ENCODE peak calls at places on chromosomes 11 and 22, in four cellular contexts. G is NCI-H1417, T is SIG-M5, V is amygdala. D is an unnamed sample.

GRCh38 chr11:105589346-105589745 is 20.5 kb upstream of the GRIA4 start:
- DNase-seq in G (no peak), T (no peak), V (no peak), D (no peak)

GRCh38 chr11:116888884-116889549 is 51.6 kb upstream of the APOA1 start:
- DNase-seq in G (no peak), T (no peak), V (no peak), D (no peak)

GRCh38 chr22:22397875-22398524 is 110.5 kb downstream of the ZNF280B start:
- DNase-seq in G (no peak), T (no peak), V (no peak), D (no peak)

GRCh38 chr11:69241844-69242582 is 51.9 kb upstream of the MYEOV start:
- DNase-seq in G (no peak), T (no peak), V (no peak), D (no peak)

GRCh38 chr22:45883811-45884170 is 93.2 kb downstream of the WNT7B start:
- DNase-seq in G (no peak), T (no peak), V (no peak), D (no peak)

GRCh38 chr22:20243545-20244249 is 24.4 kb downstream of the RTN4R start:
- DNase-seq in G (peak; percentile 35), T (peak; percentile 5), V (peak; percentile 50), D (peak; percentile 58)

GRCh38 chr11:128741928-128742327 is 48.1 kb downstream of the FLI1 start:
- DNase-seq in G (no peak), T (no peak), V (no peak), D (no peak)

GRCh38 chr22:22759889-22760546 is 115.6 kb downstream of the GGTLC2 start:
- DNase-seq in G (no peak), T (no peak), V (no peak), D (no peak)

GRCh38 chr22:21652010-21652546 is 10.0 kb downstream of the SDF2L1 start:
- DNase-seq in G (peak; percentile 84), T (peak; percentile 60), V (peak; percentile 69), D (peak; percentile 86)

GRCh38 chr11:74319139-74319538 is 7.7 kb upstream of the P4HA3 start:
- DNase-seq in G (no peak), T (no peak), V (no peak), D (peak; percentile 90)

D was measured in RPMI7951.